ENCODE peak calls at places on chromosomes 12 and 14, in ten cellular contexts. One of them, this sample, is unnamed.

GRCh38 chr12:24719293-24719721 is 229.6 kb downstream of the BCAT1 start:
- DNase-seq in neural progenitor cell: no peak
- DNase-seq in thoracic aorta: no peak
- DNase-seq in Daoy: peak
- DNase-seq in CD8-positive, alpha-beta memory T cell: peak
- DNase-seq in mucosa of gallbladder: no peak
- DNase-seq in T1000: peak
- DNase-seq in hippocampal formation: no peak
- DNase-seq in hypothalamus: no peak
- DNase-seq in omental fat pad: no peak
- DNase-seq in this sample: peak

GRCh38 chr12:29713729-29714128 is 70.0 kb downstream of the TMTC1 start:
- DNase-seq in neural progenitor cell: no peak
- DNase-seq in thoracic aorta: no peak
- DNase-seq in Daoy: no peak
- DNase-seq in CD8-positive, alpha-beta memory T cell: no peak
- DNase-seq in mucosa of gallbladder: no peak
- DNase-seq in T1000: no peak
- DNase-seq in hippocampal formation: no peak
- DNase-seq in hypothalamus: no peak
- DNase-seq in omental fat pad: no peak
- DNase-seq in this sample: no peak

GRCh38 chr14:87073880-87074570 is 919.0 kb downstream of the GALC start:
- DNase-seq in neural progenitor cell: no peak
- DNase-seq in thoracic aorta: no peak
- DNase-seq in Daoy: no peak
- DNase-seq in CD8-positive, alpha-beta memory T cell: no peak
- DNase-seq in mucosa of gallbladder: no peak
- DNase-seq in T1000: no peak
- DNase-seq in hippocampal formation: no peak
- DNase-seq in hypothalamus: no peak
- DNase-seq in omental fat pad: no peak
- DNase-seq in this sample: no peak

GRCh38 chr12:74790958-74791357 is 253.3 kb downstream of the ATXN7L3B start:
- DNase-seq in neural progenitor cell: no peak
- DNase-seq in thoracic aorta: no peak
- DNase-seq in Daoy: peak
- DNase-seq in CD8-positive, alpha-beta memory T cell: no peak
- DNase-seq in mucosa of gallbladder: no peak
- DNase-seq in T1000: no peak
- DNase-seq in hippocampal formation: no peak
- DNase-seq in hypothalamus: no peak
- DNase-seq in omental fat pad: no peak
- DNase-seq in this sample: no peak

GRCh38 chr14:41285193-41285748 is 321.4 kb upstream of the LRFN5 start:
- DNase-seq in neural progenitor cell: peak
- DNase-seq in thoracic aorta: no peak
- DNase-seq in Daoy: peak
- DNase-seq in CD8-positive, alpha-beta memory T cell: no peak
- DNase-seq in mucosa of gallbladder: peak
- DNase-seq in T1000: no peak
- DNase-seq in hippocampal formation: no peak
- DNase-seq in hypothalamus: no peak
- DNase-seq in omental fat pad: peak
- DNase-seq in this sample: no peak

GRCh38 chr14:95488376-95489162 is 27.9 kb downstream of the SYNE3 start:
- DNase-seq in neural progenitor cell: no peak
- DNase-seq in thoracic aorta: no peak
- DNase-seq in Daoy: no peak
- DNase-seq in CD8-positive, alpha-beta memory T cell: no peak
- DNase-seq in mucosa of gallbladder: no peak
- DNase-seq in T1000: no peak
- DNase-seq in hippocampal formation: peak
- DNase-seq in hypothalamus: peak
- DNase-seq in omental fat pad: no peak
- DNase-seq in this sample: no peak

GRCh38 chr14:92718659-92719058 is 29.8 kb downstream of the LGMN start:
- DNase-seq in neural progenitor cell: no peak
- DNase-seq in thoracic aorta: no peak
- DNase-seq in Daoy: no peak
- DNase-seq in CD8-positive, alpha-beta memory T cell: no peak
- DNase-seq in mucosa of gallbladder: no peak
- DNase-seq in T1000: no peak
- DNase-seq in hippocampal formation: no peak
- DNase-seq in hypothalamus: no peak
- DNase-seq in omental fat pad: no peak
- DNase-seq in this sample: no peak

GRCh38 chr12:10562306-10562933 is 51.0 kb downstream of the MAGOHB start:
- DNase-seq in neural progenitor cell: peak
- DNase-seq in thoracic aorta: no peak
- DNase-seq in Daoy: no peak
- DNase-seq in CD8-positive, alpha-beta memory T cell: peak
- DNase-seq in mucosa of gallbladder: peak
- DNase-seq in T1000: no peak
- DNase-seq in hippocampal formation: peak
- DNase-seq in hypothalamus: no peak
- DNase-seq in omental fat pad: no peak
- DNase-seq in this sample: no peak

GRCh38 chr12:100258127-100258526 is 8.8 kb downstream of the DEPDC4 start:
- DNase-seq in neural progenitor cell: no peak
- DNase-seq in thoracic aorta: no peak
- DNase-seq in Daoy: no peak
- DNase-seq in CD8-positive, alpha-beta memory T cell: no peak
- DNase-seq in mucosa of gallbladder: no peak
- DNase-seq in T1000: no peak
- DNase-seq in hippocampal formation: no peak
- DNase-seq in hypothalamus: no peak
- DNase-seq in omental fat pad: no peak
- DNase-seq in this sample: no peak

GRCh38 chr12:96230646-96231045 is 36.5 kb downstream of the ELK3 start:
- DNase-seq in neural progenitor cell: no peak
- DNase-seq in thoracic aorta: no peak
- DNase-seq in Daoy: no peak
- DNase-seq in CD8-positive, alpha-beta memory T cell: no peak
- DNase-seq in mucosa of gallbladder: no peak
- DNase-seq in T1000: no peak
- DNase-seq in hippocampal formation: no peak
- DNase-seq in hypothalamus: no peak
- DNase-seq in omental fat pad: no peak
- DNase-seq in this sample: no peak

GRCh38 chr14:92542766-92543554 is 29.4 kb downstream of the RIN3 start:
- DNase-seq in neural progenitor cell: no peak
- DNase-seq in thoracic aorta: no peak
- DNase-seq in Daoy: no peak
- DNase-seq in CD8-positive, alpha-beta memory T cell: no peak
- DNase-seq in mucosa of gallbladder: no peak
- DNase-seq in T1000: no peak
- DNase-seq in hippocampal formation: no peak
- DNase-seq in hypothalamus: no peak
- DNase-seq in omental fat pad: no peak
- DNase-seq in this sample: no peak

GRCh38 chr12:120999191-121000120 is 16.8 kb downstream of the C12orf43 start:
- DNase-seq in neural progenitor cell: peak
- DNase-seq in thoracic aorta: no peak
- DNase-seq in Daoy: no peak
- DNase-seq in CD8-positive, alpha-beta memory T cell: no peak
- DNase-seq in mucosa of gallbladder: no peak
- DNase-seq in T1000: no peak
- DNase-seq in hippocampal formation: no peak
- DNase-seq in hypothalamus: no peak
- DNase-seq in omental fat pad: no peak
- DNase-seq in this sample: no peak

GRCh38 chr12:34402228-34402898 is 380.1 kb downstream of the ALG10 start:
- DNase-seq in neural progenitor cell: no peak
- DNase-seq in thoracic aorta: no peak
- DNase-seq in Daoy: peak
- DNase-seq in CD8-positive, alpha-beta memory T cell: peak
- DNase-seq in mucosa of gallbladder: peak
- DNase-seq in T1000: no peak
- DNase-seq in hippocampal formation: no peak
- DNase-seq in hypothalamus: no peak
- DNase-seq in omental fat pad: peak
- DNase-seq in this sample: no peak

GRCh38 chr12:67818379-67819001 is 169.9 kb downstream of the DYRK2 start:
- DNase-seq in neural progenitor cell: no peak
- DNase-seq in thoracic aorta: no peak
- DNase-seq in Daoy: no peak
- DNase-seq in CD8-positive, alpha-beta memory T cell: no peak
- DNase-seq in mucosa of gallbladder: no peak
- DNase-seq in T1000: no peak
- DNase-seq in hippocampal formation: no peak
- DNase-seq in hypothalamus: no peak
- DNase-seq in omental fat pad: no peak
- DNase-seq in this sample: no peak

GRCh38 chr12:43289412-43289811 is 262.6 kb downstream of the ADAMTS20 start:
- DNase-seq in neural progenitor cell: no peak
- DNase-seq in thoracic aorta: no peak
- DNase-seq in Daoy: no peak
- DNase-seq in CD8-positive, alpha-beta memory T cell: no peak
- DNase-seq in mucosa of gallbladder: no peak
- DNase-seq in T1000: no peak
- DNase-seq in hippocampal formation: no peak
- DNase-seq in hypothalamus: no peak
- DNase-seq in omental fat pad: no peak
- DNase-seq in this sample: no peak

GRCh38 chr12:1796515-1797010 is 23.8 kb upstream of the LRTM2 start:
- DNase-seq in neural progenitor cell: no peak
- DNase-seq in thoracic aorta: no peak
- DNase-seq in Daoy: no peak
- DNase-seq in CD8-positive, alpha-beta memory T cell: peak
- DNase-seq in mucosa of gallbladder: no peak
- DNase-seq in T1000: no peak
- DNase-seq in hippocampal formation: no peak
- DNase-seq in hypothalamus: no peak
- DNase-seq in omental fat pad: peak
- DNase-seq in this sample: no peak

GRCh38 chr14:21860172-21860571 is 186.6 kb upstream of the OR4E1 start:
- DNase-seq in neural progenitor cell: peak
- DNase-seq in thoracic aorta: no peak
- DNase-seq in Daoy: peak
- DNase-seq in CD8-positive, alpha-beta memory T cell: peak
- DNase-seq in mucosa of gallbladder: no peak
- DNase-seq in T1000: no peak
- DNase-seq in hippocampal formation: no peak
- DNase-seq in hypothalamus: no peak
- DNase-seq in omental fat pad: no peak
- DNase-seq in this sample: peak

GRCh38 chr14:90567191-90567590 is 170.4 kb downstream of the CALM1 start:
- DNase-seq in neural progenitor cell: no peak
- DNase-seq in thoracic aorta: no peak
- DNase-seq in Daoy: no peak
- DNase-seq in CD8-positive, alpha-beta memory T cell: no peak
- DNase-seq in mucosa of gallbladder: no peak
- DNase-seq in T1000: no peak
- DNase-seq in hippocampal formation: peak
- DNase-seq in hypothalamus: peak
- DNase-seq in omental fat pad: no peak
- DNase-seq in this sample: no peak

GRCh38 chr12:119686355-119686754 is 18.4 kb downstream of the PRKAB1 start:
- DNase-seq in neural progenitor cell: no peak
- DNase-seq in thoracic aorta: no peak
- DNase-seq in Daoy: no peak
- DNase-seq in CD8-positive, alpha-beta memory T cell: no peak
- DNase-seq in mucosa of gallbladder: no peak
- DNase-seq in T1000: no peak
- DNase-seq in hippocampal formation: no peak
- DNase-seq in hypothalamus: no peak
- DNase-seq in omental fat pad: no peak
- DNase-seq in this sample: no peak

GRCh38 chr14:35877276-35877675 is 51.1 kb downstream of the BRMS1L start:
- DNase-seq in neural progenitor cell: no peak
- DNase-seq in thoracic aorta: no peak
- DNase-seq in Daoy: no peak
- DNase-seq in CD8-positive, alpha-beta memory T cell: no peak
- DNase-seq in mucosa of gallbladder: no peak
- DNase-seq in T1000: no peak
- DNase-seq in hippocampal formation: no peak
- DNase-seq in hypothalamus: no peak
- DNase-seq in omental fat pad: no peak
- DNase-seq in this sample: no peak

GRCh38 chr12:125228519-125229260 is 163.5 kb downstream of the AACS start:
- DNase-seq in neural progenitor cell: no peak
- DNase-seq in thoracic aorta: no peak
- DNase-seq in Daoy: peak
- DNase-seq in CD8-positive, alpha-beta memory T cell: no peak
- DNase-seq in mucosa of gallbladder: no peak
- DNase-seq in T1000: no peak
- DNase-seq in hippocampal formation: no peak
- DNase-seq in hypothalamus: no peak
- DNase-seq in omental fat pad: no peak
- DNase-seq in this sample: no peak

GRCh38 chr12:102374190-102374589 is 106.2 kb downstream of the IGF1 start:
- DNase-seq in neural progenitor cell: no peak
- DNase-seq in thoracic aorta: no peak
- DNase-seq in Daoy: no peak
- DNase-seq in CD8-positive, alpha-beta memory T cell: no peak
- DNase-seq in mucosa of gallbladder: no peak
- DNase-seq in T1000: no peak
- DNase-seq in hippocampal formation: no peak
- DNase-seq in hypothalamus: no peak
- DNase-seq in omental fat pad: no peak
- DNase-seq in this sample: no peak

GRCh38 chr12:91893476-91893875 is 252.2 kb downstream of the BTG1 start:
- DNase-seq in neural progenitor cell: no peak
- DNase-seq in thoracic aorta: no peak
- DNase-seq in Daoy: no peak
- DNase-seq in CD8-positive, alpha-beta memory T cell: no peak
- DNase-seq in mucosa of gallbladder: no peak
- DNase-seq in T1000: no peak
- DNase-seq in hippocampal formation: no peak
- DNase-seq in hypothalamus: no peak
- DNase-seq in omental fat pad: no peak
- DNase-seq in this sample: no peak

GRCh38 chr14:68408680-68409079 is 384.2 kb downstream of the ZFP36L1 start:
- DNase-seq in neural progenitor cell: no peak
- DNase-seq in thoracic aorta: no peak
- DNase-seq in Daoy: peak
- DNase-seq in CD8-positive, alpha-beta memory T cell: no peak
- DNase-seq in mucosa of gallbladder: no peak
- DNase-seq in T1000: no peak
- DNase-seq in hippocampal formation: no peak
- DNase-seq in hypothalamus: no peak
- DNase-seq in omental fat pad: no peak
- DNase-seq in this sample: no peak

GRCh38 chr12:101501410-101502045 is 26.4 kb downstream of the SPIC start:
- DNase-seq in neural progenitor cell: no peak
- DNase-seq in thoracic aorta: no peak
- DNase-seq in Daoy: no peak
- DNase-seq in CD8-positive, alpha-beta memory T cell: no peak
- DNase-seq in mucosa of gallbladder: no peak
- DNase-seq in T1000: no peak
- DNase-seq in hippocampal formation: no peak
- DNase-seq in hypothalamus: no peak
- DNase-seq in omental fat pad: no peak
- DNase-seq in this sample: no peak

GRCh38 chr14:22691171-22691570 is 47.0 kb upstream of the OR6J1 start:
- DNase-seq in neural progenitor cell: no peak
- DNase-seq in thoracic aorta: no peak
- DNase-seq in Daoy: peak
- DNase-seq in CD8-positive, alpha-beta memory T cell: no peak
- DNase-seq in mucosa of gallbladder: no peak
- DNase-seq in T1000: no peak
- DNase-seq in hippocampal formation: no peak
- DNase-seq in hypothalamus: no peak
- DNase-seq in omental fat pad: no peak
- DNase-seq in this sample: peak

GRCh38 chr14:104678346-104678745 is 11.1 kb upstream of the INF2 start:
- DNase-seq in neural progenitor cell: peak
- DNase-seq in thoracic aorta: no peak
- DNase-seq in Daoy: peak
- DNase-seq in CD8-positive, alpha-beta memory T cell: peak
- DNase-seq in mucosa of gallbladder: no peak
- DNase-seq in T1000: no peak
- DNase-seq in hippocampal formation: no peak
- DNase-seq in hypothalamus: no peak
- DNase-seq in omental fat pad: no peak
- DNase-seq in this sample: no peak

GRCh38 chr14:60250318-60251035 is 1.5 kb downstream of the PPM1A start:
- DNase-seq in neural progenitor cell: peak
- DNase-seq in thoracic aorta: no peak
- DNase-seq in Daoy: peak
- DNase-seq in CD8-positive, alpha-beta memory T cell: no peak
- DNase-seq in mucosa of gallbladder: no peak
- DNase-seq in T1000: no peak
- DNase-seq in hippocampal formation: no peak
- DNase-seq in hypothalamus: no peak
- DNase-seq in omental fat pad: no peak
- DNase-seq in this sample: no peak